ENCODE peak calls at places on chromosomes 11 and 22, in five cellular contexts. I is GM23338; S is HFFc6; Y is stimulated activated naive B cell treated with anti-CD40 and anti-IgM and Interleukin-4, amounts not matched to agents 10 μg/mL and 1 μg/mL and 100 μg/mL, for 72 hours; V is fibroblast of pulmonary artery. N is an unnamed sample.
A peak's percentile ranks its signal among the peaks of the same experiment; 100 is the strongest.

GRCh38 chr11:46557684-46558151 is 36.1 kb downstream of the AMBRA1 start:
- DNase-seq in V (no peak), S (peak; percentile 62), Y (no peak), I (no peak), N (no peak)

GRCh38 chr11:57546869-57547518 is 9.6 kb downstream of the SMTNL1 start:
- DNase-seq in V (peak; percentile 41), S (peak; percentile 61), I (peak; percentile 67), Y (no peak), N (peak; percentile 27)

GRCh38 chr22:40407831-40408717 is 37.7 kb downstream of the SGSM3 start:
- DNase-seq in I (no peak), S (no peak), Y (no peak), V (no peak), N (no peak)

GRCh38 chr11:47524200-47524874 is 28.6 kb downstream of the CELF1 start:
- DNase-seq in I (no peak), V (no peak), S (no peak), Y (no peak), N (no peak)

GRCh38 chr11:11306855-11307254 is 46.2 kb downstream of the CSNK2A3 start:
- DNase-seq in S (no peak), Y (no peak), I (no peak), V (no peak), N (no peak)

GRCh38 chr11:35261197-35261596 is 122.2 kb downstream of the CD44 start:
- DNase-seq in V (no peak), S (no peak), I (no peak), Y (no peak), N (no peak)

GRCh38 chr11:77204792-77205466 is 76.9 kb downstream of the MYO7A start:
- DNase-seq in Y (no peak), I (no peak), V (no peak), S (no peak), N (no peak)

GRCh38 chr11:117281159-117281558 is 10.0 kb upstream of the BACE1-AS start:
- DNase-seq in I (no peak), Y (no peak), V (peak; percentile 99), S (peak; percentile 98), N (peak; percentile 92)

GRCh38 chr11:47766363-47767227 is 546 bp downstream of the FNBP4 start:
- DNase-seq in S (peak; percentile 33), I (peak; percentile 41), V (peak; percentile 62), Y (peak; percentile 64), N (peak; percentile 38)

GRCh38 chr11:61315260-61315659 is 17.6 kb downstream of the DDB1 start:
- DNase-seq in S (no peak), I (no peak), V (no peak), Y (no peak), N (no peak)

GRCh38 chr22:38799265-38800002 is 5.5 kb upstream of the DNAL4 start:
- DNase-seq in Y (no peak), I (no peak), V (peak; percentile 95), S (peak; percentile 5), N (peak; percentile 86)

GRCh38 chr11:1924121-1924520 is 4.6 kb downstream of the TNNT3 start:
- DNase-seq in Y (no peak), I (no peak), V (no peak), S (no peak), N (no peak)

GRCh38 chr11:65576867-65577755 is 1.3 kb downstream of the EHBP1L1 start:
- DNase-seq in S (peak; percentile 69), I (no peak), Y (peak; percentile 56), V (peak; percentile 51), N (no peak)

GRCh38 chr11:113730887-113731726 is 25.0 kb upstream of the TMPRSS5 start:
- DNase-seq in V (peak; percentile 72), S (peak; percentile 39), I (peak; percentile 72), Y (no peak), N (peak; percentile 29)

GRCh38 chr11:69744435-69744834 is 30.7 kb downstream of the FGF4 start:
- DNase-seq in V (peak; percentile 69), S (no peak), I (peak; percentile 55), Y (no peak), N (no peak)

GRCh38 chr11:65643971-65644370 is 6.1 kb downstream of the SIPA1 start:
- DNase-seq in S (no peak), Y (no peak), V (no peak), I (peak; percentile 73), N (no peak)

GRCh38 chr11:65492637-65493366 is 6.0 kb upstream of the MALAT1 start:
- DNase-seq in V (peak; percentile 94), Y (peak; percentile 73), S (peak; percentile 77), I (peak; percentile 20), N (no peak)

GRCh38 chr11:112322173-112322813 is 61.6 kb upstream of the PLET1 start:
- DNase-seq in Y (no peak), V (no peak), I (no peak), S (no peak), N (no peak)

GRCh38 chr22:19796169-19796568 is 35.6 kb downstream of the TBX1 start:
- DNase-seq in Y (no peak), I (no peak), V (no peak), S (no peak), N (no peak)

GRCh38 chr11:75896843-75897419 is 81.9 kb downstream of the UVRAG start:
- DNase-seq in S (peak; percentile 49), I (peak; percentile 58), Y (no peak), V (peak; percentile 68), N (peak; percentile 21)

GRCh38 chr11:16958833-16959232 is 55.4 kb downstream of the PLEKHA7 start:
- DNase-seq in S (no peak), Y (no peak), V (no peak), I (no peak), N (no peak)

GRCh38 chr11:64224151-64224890 is 1.7 kb downstream of the TRPT1 start:
- DNase-seq in V (no peak), I (no peak), S (no peak), Y (no peak), N (no peak)

GRCh38 chr11:17845431-17845881 is 110.9 kb downstream of the KCNC1 start:
- DNase-seq in V (peak; percentile 66), S (peak; percentile 57), I (no peak), Y (no peak), N (peak; percentile 29)

GRCh38 chr11:86805873-86806310 is 5.5 kb downstream of the PRSS23 start:
- DNase-seq in V (peak; percentile 32), Y (peak; percentile 20), S (no peak), I (peak; percentile 17), N (no peak)

GRCh38 chr11:113048820-113049555 is 87.8 kb downstream of the NCAM1 start:
- DNase-seq in V (peak; percentile 51), Y (no peak), I (no peak), S (no peak), N (peak; percentile 54)

GRCh38 chr22:17943533-17944204 is 80.7 kb downstream of the MICAL3 start:
- DNase-seq in S (no peak), V (no peak), I (no peak), Y (no peak), N (no peak)

GRCh38 chr11:3849297-3849874 is 6.1 kb upstream of the STIM1 start:
- DNase-seq in S (peak; percentile 37), V (peak; percentile 68), Y (peak; percentile 40), I (peak; percentile 66), N (no peak)

GRCh38 chr22:17960695-17961442 is 63.5 kb downstream of the MICAL3 start:
- DNase-seq in I (no peak), S (no peak), V (no peak), Y (no peak), N (no peak)

GRCh38 chr11:117535201-117535869 is 207.7 kb downstream of the CEP164 start:
- DNase-seq in S (no peak), V (no peak), Y (no peak), I (no peak), N (no peak)

GRCh38 chr11:19789840-19790710 is 77.4 kb downstream of the NAV2 start:
- DNase-seq in S (peak; percentile 35), V (peak; percentile 77), Y (no peak), I (no peak), N (peak; percentile 89)

GRCh38 chr22:42662114-42663021 is 13.2 kb upstream of the CYB5R3 start:
- DNase-seq in Y (peak; percentile 68), V (peak; percentile 66), S (peak; percentile 41), I (peak; percentile 91), N (peak; percentile 28)

GRCh38 chr22:21951931-21952465 is 650 bp downstream of the PPM1F start:
- DNase-seq in V (peak; percentile 48), Y (peak; percentile 19), I (peak; percentile 74), S (peak; percentile 30), N (no peak)

GRCh38 chr22:32327596-32328171 is 30.0 kb upstream of the RFPL3 start:
- DNase-seq in Y (no peak), V (no peak), S (no peak), I (no peak), N (no peak)

GRCh38 chr22:46149493-46149997 is 781 bp upstream of the PPARA start:
- DNase-seq in Y (no peak), I (peak; percentile 75), S (no peak), V (peak; percentile 10), N (no peak)

GRCh38 chr22:29480512-29481264 is 670 bp downstream of the NEFH start:
- DNase-seq in I (peak; percentile 75), Y (no peak), V (peak; percentile 72), S (no peak), N (no peak)

GRCh38 chr11:93113824-93114223 is 84.0 kb downstream of the SLC36A4 start:
- DNase-seq in S (no peak), I (peak; percentile 66), Y (no peak), V (no peak), N (no peak)

GRCh38 chr11:102047305-102047924 is at the start of gene CFAP300:
- DNase-seq in Y (peak; percentile 42), S (peak; percentile 61), V (peak; percentile 80), I (peak; percentile 85), N (peak; percentile 59)

GRCh38 chr11:46948378-46949131 is 12.0 kb downstream of the CSTPP1 start:
- DNase-seq in S (peak; percentile 89), V (peak; percentile 78), Y (no peak), I (no peak), N (peak; percentile 67)